ENCODE peak calls at places on chromosome 12, in eight cellular contexts. Z is suprapubic skin, I is PC-3, E is hepatocyte, A is spleen, J is lung, Q is AG04450, L is RWPE2. U is an unnamed sample.

GRCh38 chr12:27213830-27214787 is 30.0 kb upstream of the STK38L start:
- DNase-seq in I (no peak), A (no peak), L (no peak), Q (no peak), Z (no peak), E (no peak), J (no peak), U (no peak)

GRCh38 chr12:100267603-100268281 is 765 bp downstream of the SCYL2 start:
- DNase-seq in J (peak; percentile 35), Z (no peak), Q (no peak), A (no peak), E (peak; percentile 52), I (peak; percentile 30), L (no peak), U (no peak)

GRCh38 chr12:5343711-5344110 is 88.2 kb upstream of the NTF3 start:
- DNase-seq in L (no peak), A (no peak), Z (no peak), Q (no peak), E (no peak), J (no peak), I (no peak), U (no peak)

GRCh38 chr12:267581-268482 is 5.2 kb upstream of the SLC6A13 start:
- DNase-seq in I (no peak), E (no peak), J (no peak), L (no peak), A (no peak), Q (no peak), Z (no peak), U (no peak)

GRCh38 chr12:93033948-93034347 is 104.9 kb upstream of the EEA1 start:
- DNase-seq in A (no peak), L (no peak), Z (no peak), E (no peak), J (no peak), I (no peak), Q (no peak), U (no peak)

GRCh38 chr12:106599302-106599701 is 16.5 kb downstream of the RFX4 start:
- DNase-seq in E (no peak), L (no peak), A (no peak), Z (no peak), I (no peak), Q (no peak), J (no peak), U (no peak)

GRCh38 chr12:2284857-2285256 is 232.1 kb downstream of the CACNA1C start:
- DNase-seq in A (peak; percentile 86), I (peak; percentile 59), Q (no peak), L (no peak), Z (no peak), J (peak; percentile 60), E (peak; percentile 86), U (no peak)

GRCh38 chr12:30138483-30138882 is 354.7 kb upstream of the TMTC1 start:
- DNase-seq in L (no peak), I (no peak), Q (no peak), Z (no peak), E (peak; percentile 10), J (no peak), A (no peak), U (no peak)

GRCh38 chr12:124994435-124994975 is 1.1 kb downstream of the BRI3BP start:
- DNase-seq in I (peak; percentile 27), L (no peak), Q (no peak), E (peak; percentile 49), J (no peak), A (peak; percentile 84), Z (no peak), U (no peak)

GRCh38 chr12:85833558-85833957 is 2.7 kb downstream of the RASSF9 start:
- DNase-seq in E (no peak), Q (no peak), A (no peak), L (no peak), I (no peak), J (no peak), Z (no peak), U (no peak)

GRCh38 chr12:30753761-30754382 is 879 bp downstream of the CAPRIN2 start:
- DNase-seq in E (peak; percentile 17), I (peak; percentile 12), A (no peak), Z (no peak), Q (no peak), L (no peak), J (no peak), U (no peak)

GRCh38 chr12:62205348-62205747 is 54.9 kb upstream of the USP15 start:
- DNase-seq in Z (no peak), A (no peak), I (no peak), J (no peak), L (no peak), Q (no peak), E (peak; percentile 49), U (no peak)

GRCh38 chr12:116455540-116456306 is 103.5 kb upstream of the MAP1LC3B2 start:
- DNase-seq in Z (peak; percentile 87), Q (peak; percentile 78), A (peak; percentile 24), J (peak; percentile 66), I (peak; percentile 83), L (no peak), E (peak; percentile 92), U (no peak)

GRCh38 chr12:71442567-71442931 is 3.0 kb downstream of the LGR5 start:
- DNase-seq in Z (no peak), Q (no peak), J (no peak), A (no peak), I (no peak), E (no peak), L (no peak), U (no peak)

GRCh38 chr12:6840428-6841138 is at the start of gene GNB3:
- DNase-seq in L (no peak), Q (no peak), J (no peak), A (no peak), Z (no peak), I (no peak), E (no peak), U (no peak)

GRCh38 chr12:50419112-50419909 is 18.6 kb downstream of the LARP4 start:
- DNase-seq in I (peak; percentile 27), L (no peak), Q (no peak), Z (no peak), E (no peak), J (no peak), A (no peak), U (no peak)

GRCh38 chr12:46205293-46205692 is 63.5 kb downstream of the SLC38A1 start:
- DNase-seq in Z (no peak), L (no peak), Q (no peak), A (no peak), E (no peak), J (no peak), I (no peak), U (no peak)

GRCh38 chr12:52920937-52921336 is 16.1 kb upstream of the KRT8 start:
- DNase-seq in I (peak; percentile 19), E (peak; percentile 46), Q (no peak), A (no peak), Z (no peak), L (no peak), J (no peak), U (no peak)

GRCh38 chr12:69266045-69266635 is 26.8 kb downstream of the CPSF6 start:
- DNase-seq in E (no peak), Z (no peak), A (no peak), L (no peak), I (peak; percentile 70), Q (peak; percentile 34), J (no peak), U (no peak)

GRCh38 chr12:12779529-12779928 is 5.9 kb upstream of the APOLD1 start:
- DNase-seq in I (peak; percentile 90), J (no peak), E (peak; percentile 58), A (no peak), L (no peak), Z (no peak), Q (peak; percentile 88), U (no peak)

GRCh38 chr12:12025799-12026386 is 44.8 kb upstream of the BCL2L14 start:
- DNase-seq in E (no peak), Z (no peak), J (no peak), Q (no peak), I (no peak), L (no peak), A (no peak), U (no peak)

GRCh38 chr12:98156697-98157096 is 358.7 kb upstream of the TMPO start:
- DNase-seq in A (no peak), Q (no peak), L (no peak), J (no peak), Z (no peak), E (no peak), I (no peak), U (no peak)

GRCh38 chr12:112870267-112870980 is 36.3 kb upstream of the OAS1 start:
- DNase-seq in L (no peak), J (no peak), Z (no peak), A (no peak), I (no peak), E (no peak), Q (no peak), U (no peak)

DNA sequence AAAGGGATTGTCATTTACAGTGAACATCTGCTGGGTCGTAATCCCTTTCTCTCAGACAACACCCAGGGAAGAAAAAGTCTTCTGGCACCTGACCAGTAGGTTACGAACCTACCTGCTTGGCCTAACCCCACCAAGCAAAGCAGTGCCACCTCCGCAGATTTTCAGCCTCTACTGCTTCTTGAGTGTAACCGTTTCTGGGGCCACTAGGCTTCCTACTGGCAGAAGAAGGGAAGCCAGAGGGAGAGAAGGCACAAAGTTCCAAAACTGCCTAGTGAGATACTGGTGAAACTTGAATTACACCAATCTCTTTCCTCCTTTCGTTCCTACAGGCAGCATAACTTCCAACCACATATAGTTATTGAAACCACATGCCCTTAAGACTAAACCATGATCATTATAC is 383.6 kb downstream of the BCAT1 start:
- DNase-seq in Z (no peak), L (no peak), A (no peak), E (no peak), I (no peak), Q (no peak), J (no peak), U (no peak)
- H3K27me3 ChIP-seq in Z (no peaks in the 10 kb centered on the region), L (peaks cover 40% of the 10 kb centered on the region), A (no peaks in the 10 kb centered on the region), E (peaks cover 11% of the 10 kb centered on the region), I (peaks cover 62% of the 10 kb centered on the region), Q (no peaks in the 10 kb centered on the region), J (no peaks in the 10 kb centered on the region), U (peaks cover 20% of the 10 kb centered on the region)

GRCh38 chr12:109902866-109903265 is 2.8 kb downstream of the TCHP start:
- DNase-seq in I (no peak), L (no peak), A (no peak), Z (no peak), E (no peak), Q (no peak), J (no peak), U (no peak)
- H3K27me3 ChIP-seq in I (no peaks in the 10 kb centered on the region), L (no peaks in the 10 kb centered on the region), A (no peaks in the 10 kb centered on the region), Z (no peaks in the 10 kb centered on the region), E (no peaks in the 10 kb centered on the region), Q (no peaks in the 10 kb centered on the region), J (no peaks in the 10 kb centered on the region), U (no peaks in the 10 kb centered on the region)

DNA sequence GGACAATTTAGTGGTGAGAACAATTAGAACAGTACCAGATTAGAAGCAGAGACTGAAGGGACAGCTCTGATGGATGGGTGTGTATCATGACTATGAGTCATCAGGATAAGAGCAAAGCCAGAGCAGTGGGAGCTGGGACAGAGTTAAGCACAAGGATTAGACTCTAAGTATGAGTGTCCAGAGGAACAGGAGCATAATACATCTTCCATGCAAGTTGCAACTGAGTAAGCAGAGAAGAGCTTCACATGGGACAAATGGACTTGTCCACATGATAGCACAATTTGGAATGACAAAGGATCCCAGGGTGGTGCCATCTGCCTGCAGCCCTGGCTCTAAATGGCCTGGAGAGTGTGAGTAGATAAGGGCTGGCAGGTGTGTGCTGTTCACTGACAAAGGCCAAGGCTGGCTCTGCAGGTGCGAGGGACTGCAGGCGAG is 226.4 kb upstream of the CAND1 start:
- DNase-seq in A (no peak), I (peak; percentile 69), L (no peak), E (peak; percentile 70), J (no peak), Z (no peak), Q (no peak), U (no peak)
- H3K27me3 ChIP-seq in A (no peaks in the 10 kb centered on the region), I (no peaks in the 10 kb centered on the region), L (no peaks in the 10 kb centered on the region), E (no peaks in the 10 kb centered on the region), J (no peaks in the 10 kb centered on the region), Z (no peaks in the 10 kb centered on the region), Q (no peaks in the 10 kb centered on the region), U (peaks cover 3% of the 10 kb centered on the region)

GRCh38 chr12:53980448-53981388 is 4.2 kb upstream of the HOXC10 start:
- DNase-seq in E (no peak), J (no peak), I (no peak), Q (no peak), A (no peak), L (no peak), Z (no peak), U (no peak)
- H3K27me3 ChIP-seq in E (peaks cover 88% of the 10 kb centered on the region), J (peaks cover 30% of the 10 kb centered on the region), I (no peaks in the 10 kb centered on the region), Q (peaks cover 92% of the 10 kb centered on the region), A (peaks cover 16% of the 10 kb centered on the region), L (peaks cover 84% of the 10 kb centered on the region), Z (peaks cover 78% of the 10 kb centered on the region), U (peaks cover 57% of the 10 kb centered on the region)

U was measured in CD4-positive, CD25-positive, alpha-beta regulatory T cell.